ENCODE peak calls at places on chromosome 7, in six cellular contexts. One of them, this sample, is unnamed.

GRCh38 chr7:40884226-40884625 is 749.4 kb downstream of the SUGCT start:
- DNase-seq in aorta: no peak
- DNase-seq in IMR-90: no peak
- DNase-seq in endothelial cell of umbilical vein: no peak
- DNase-seq in left ventricle myocardium inferior: no peak
- DNase-seq in colonic mucosa: no peak
- DNase-seq in this sample: no peak

GRCh38 chr7:156560075-156560474 is 80.5 kb upstream of the RNF32 start:
- DNase-seq in endothelial cell of umbilical vein: no peak
- DNase-seq in left ventricle myocardium inferior: no peak
- DNase-seq in colonic mucosa: peak; percentile 27
- DNase-seq in aorta: no peak
- DNase-seq in IMR-90: no peak
- DNase-seq in this sample: no peak

GRCh38 chr7:29564455-29565185 is 985 bp downstream of the PRR15 start:
- DNase-seq in left ventricle myocardium inferior: peak; percentile 48
- DNase-seq in IMR-90: peak; percentile 2
- DNase-seq in colonic mucosa: peak; percentile 75
- DNase-seq in aorta: peak; percentile 75
- DNase-seq in endothelial cell of umbilical vein: peak; percentile 69
- DNase-seq in this sample: no peak

GRCh38 chr7:7190142-7190541 is 7.8 kb downstream of the C1GALT1 start:
- DNase-seq in IMR-90: peak; percentile 74
- DNase-seq in endothelial cell of umbilical vein: no peak
- DNase-seq in colonic mucosa: no peak
- DNase-seq in left ventricle myocardium inferior: no peak
- DNase-seq in aorta: no peak
- DNase-seq in this sample: no peak

GRCh38 chr7:63233881-63234280 is 764.8 kb upstream of the ZNF722 start:
- DNase-seq in aorta: no peak
- DNase-seq in left ventricle myocardium inferior: no peak
- DNase-seq in colonic mucosa: no peak
- DNase-seq in IMR-90: no peak
- DNase-seq in endothelial cell of umbilical vein: no peak
- DNase-seq in this sample: no peak

GRCh38 chr7:124671976-124672375 is 93.6 kb downstream of the GPR37 start:
- DNase-seq in colonic mucosa: no peak
- DNase-seq in aorta: no peak
- DNase-seq in endothelial cell of umbilical vein: no peak
- DNase-seq in IMR-90: no peak
- DNase-seq in left ventricle myocardium inferior: no peak
- DNase-seq in this sample: no peak

GRCh38 chr7:110987130-110987693 is 103.7 kb upstream of the LRRN3 start:
- DNase-seq in IMR-90: no peak
- DNase-seq in colonic mucosa: no peak
- DNase-seq in endothelial cell of umbilical vein: no peak
- DNase-seq in left ventricle myocardium inferior: no peak
- DNase-seq in aorta: no peak
- DNase-seq in this sample: no peak

GRCh38 chr7:117399820-117400422 is 27.4 kb downstream of the ASZ1 start:
- DNase-seq in left ventricle myocardium inferior: no peak
- DNase-seq in colonic mucosa: no peak
- DNase-seq in IMR-90: peak; percentile 5
- DNase-seq in endothelial cell of umbilical vein: no peak
- DNase-seq in aorta: no peak
- DNase-seq in this sample: no peak

GRCh38 chr7:12378389-12378788 is 25.3 kb downstream of the VWDE start:
- DNase-seq in left ventricle myocardium inferior: no peak
- DNase-seq in endothelial cell of umbilical vein: no peak
- DNase-seq in colonic mucosa: no peak
- DNase-seq in aorta: no peak
- DNase-seq in IMR-90: no peak
- DNase-seq in this sample: no peak

GRCh38 chr7:132504071-132504470 is 72.2 kb downstream of the PLXNA4 start:
- DNase-seq in endothelial cell of umbilical vein: no peak
- DNase-seq in colonic mucosa: no peak
- DNase-seq in IMR-90: no peak
- DNase-seq in left ventricle myocardium inferior: no peak
- DNase-seq in aorta: no peak
- DNase-seq in this sample: no peak

GRCh38 chr7:302054-302992 is 12.4 kb downstream of the FOXL3 start:
- DNase-seq in IMR-90: no peak
- DNase-seq in aorta: no peak
- DNase-seq in colonic mucosa: no peak
- DNase-seq in left ventricle myocardium inferior: no peak
- DNase-seq in endothelial cell of umbilical vein: no peak
- DNase-seq in this sample: no peak

GRCh38 chr7:131623154-131623553 is 66.7 kb upstream of the PODXL start:
- DNase-seq in endothelial cell of umbilical vein: peak; percentile 97
- DNase-seq in colonic mucosa: peak; percentile 25
- DNase-seq in aorta: no peak
- DNase-seq in IMR-90: no peak
- DNase-seq in left ventricle myocardium inferior: peak; percentile 68
- DNase-seq in this sample: no peak

GRCh38 chr7:99073839-99074446 is 70.0 kb downstream of the SMURF1 start:
- DNase-seq in IMR-90: no peak
- DNase-seq in left ventricle myocardium inferior: no peak
- DNase-seq in endothelial cell of umbilical vein: no peak
- DNase-seq in colonic mucosa: no peak
- DNase-seq in aorta: no peak
- DNase-seq in this sample: no peak
- H3K27me3 ChIP-seq in IMR-90: no peaks in the 10 kb centered on the region
- H3K27me3 ChIP-seq in left ventricle myocardium inferior: no peaks in the 10 kb centered on the region
- H3K27me3 ChIP-seq in endothelial cell of umbilical vein: no peaks in the 10 kb centered on the region
- H3K27me3 ChIP-seq in colonic mucosa: no peaks in the 10 kb centered on the region
- H3K27me3 ChIP-seq in aorta: no peaks in the 10 kb centered on the region
- H3K27me3 ChIP-seq in this sample: no peaks in the 10 kb centered on the region

GRCh38 chr7:69250958-69251357 is 347.3 kb upstream of the AUTS2 start:
- DNase-seq in colonic mucosa: no peak
- DNase-seq in left ventricle myocardium inferior: no peak
- DNase-seq in IMR-90: no peak
- DNase-seq in endothelial cell of umbilical vein: no peak
- DNase-seq in aorta: no peak
- DNase-seq in this sample: no peak

GRCh38 chr7:69244691-69245090 is 353.6 kb upstream of the AUTS2 start:
- DNase-seq in aorta: no peak
- DNase-seq in endothelial cell of umbilical vein: no peak
- DNase-seq in IMR-90: no peak
- DNase-seq in left ventricle myocardium inferior: no peak
- DNase-seq in colonic mucosa: no peak
- DNase-seq in this sample: no peak

GRCh38 chr7:69246758-69247157 is 351.5 kb upstream of the AUTS2 start:
- DNase-seq in colonic mucosa: no peak
- DNase-seq in aorta: peak; percentile 55
- DNase-seq in IMR-90: no peak
- DNase-seq in endothelial cell of umbilical vein: no peak
- DNase-seq in left ventricle myocardium inferior: no peak
- DNase-seq in this sample: no peak

DNA sequence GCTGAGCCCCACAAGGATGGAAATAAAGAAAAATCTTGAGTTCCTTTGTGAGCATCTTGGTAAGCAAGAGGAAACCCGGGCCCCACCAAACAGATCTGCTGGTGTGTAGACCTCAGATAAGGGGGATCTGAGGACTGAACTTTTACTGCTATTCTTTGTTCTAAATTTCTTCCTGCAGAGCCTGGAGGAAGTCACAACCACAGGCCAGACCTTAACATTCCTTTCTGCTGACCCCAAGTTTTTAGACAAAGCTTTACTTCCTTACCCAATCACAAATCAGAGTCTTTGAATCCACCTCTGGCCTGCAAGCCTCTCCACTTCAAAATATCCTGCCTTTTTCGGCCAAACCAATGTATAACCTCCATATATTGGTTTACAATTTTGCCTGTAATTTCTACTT is 352.6 kb upstream of the AUTS2 start:
- DNase-seq in colonic mucosa: no peak
- DNase-seq in IMR-90: no peak
- DNase-seq in endothelial cell of umbilical vein: no peak
- DNase-seq in aorta: no peak
- DNase-seq in left ventricle myocardium inferior: no peak
- DNase-seq in this sample: no peak
- H3K27ac ChIP-seq in colonic mucosa: no peak overlapping the region
- H3K27ac ChIP-seq in IMR-90: no peak overlapping the region
- H3K27ac ChIP-seq in endothelial cell of umbilical vein: no peak overlapping the region
- H3K27ac ChIP-seq in aorta: no peak overlapping the region
- H3K27ac ChIP-seq in left ventricle myocardium inferior: no peak overlapping the region
- H3K27ac ChIP-seq in this sample: no peak overlapping the region

DNA sequence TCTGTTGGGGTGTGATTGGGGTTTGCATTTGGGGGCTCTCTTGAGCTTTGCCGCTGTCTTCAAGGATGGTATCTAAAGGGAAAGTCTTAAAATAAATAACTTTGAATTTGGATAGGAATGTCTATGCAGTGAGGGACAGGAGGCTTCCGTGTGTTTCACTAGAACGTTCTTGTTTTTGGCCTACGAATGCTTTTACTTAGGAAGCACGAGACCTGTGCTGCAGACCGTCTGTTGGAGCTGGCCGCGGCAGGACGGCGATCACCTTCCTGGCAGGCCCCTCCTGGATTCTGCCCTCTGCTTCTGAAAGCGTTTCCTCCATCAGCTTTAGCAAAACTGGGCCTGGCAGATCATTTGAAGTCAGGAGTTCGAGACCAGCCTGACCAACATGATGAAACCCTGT is 44.0 kb downstream of the FOXK1 start:
- DNase-seq in IMR-90: no peak
- DNase-seq in left ventricle myocardium inferior: no peak
- DNase-seq in aorta: no peak
- DNase-seq in endothelial cell of umbilical vein: peak; percentile 66
- DNase-seq in colonic mucosa: no peak
- DNase-seq in this sample: no peak
- H3K4me3 ChIP-seq in IMR-90: no peak overlapping the region
- H3K4me3 ChIP-seq in left ventricle myocardium inferior: peak overlapping the region; percentile 64
- H3K4me3 ChIP-seq in aorta: no peak overlapping the region
- H3K4me3 ChIP-seq in endothelial cell of umbilical vein: no peak overlapping the region
- H3K4me3 ChIP-seq in colonic mucosa: no peak overlapping the region
- H3K4me3 ChIP-seq in this sample: no peak overlapping the region

DNA sequence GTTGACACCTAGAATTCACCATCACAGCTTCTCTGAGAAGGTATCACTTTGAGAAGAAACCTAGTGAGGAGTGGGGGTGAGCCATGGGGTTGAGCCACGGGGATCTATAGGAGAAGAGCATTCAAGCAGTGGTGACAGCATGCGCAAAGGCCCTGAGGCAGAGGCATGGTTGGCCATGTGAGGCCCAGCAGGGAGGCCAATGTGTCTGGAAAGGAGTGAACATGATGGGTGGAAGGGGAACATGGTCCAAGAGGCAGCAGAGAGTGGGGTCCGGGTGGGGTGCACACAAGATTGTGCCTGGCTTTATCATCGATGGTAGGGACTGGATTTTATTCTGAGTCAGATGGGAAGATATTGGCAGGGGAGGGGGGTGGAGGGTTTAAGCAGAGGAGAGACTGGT is 36.0 kb upstream of the LEP start:
- DNase-seq in left ventricle myocardium inferior: no peak
- DNase-seq in aorta: no peak
- DNase-seq in IMR-90: no peak
- DNase-seq in colonic mucosa: no peak
- DNase-seq in endothelial cell of umbilical vein: no peak
- DNase-seq in this sample: no peak
- H3K27me3 ChIP-seq in left ventricle myocardium inferior: peaks cover 98% of the 10 kb centered on the region
- H3K27me3 ChIP-seq in aorta: no peaks in the 10 kb centered on the region
- H3K27me3 ChIP-seq in IMR-90: peaks cover 73% of the 10 kb centered on the region
- H3K27me3 ChIP-seq in colonic mucosa: peaks cover 24% of the 10 kb centered on the region
- H3K27me3 ChIP-seq in endothelial cell of umbilical vein: peaks cover 47% of the 10 kb centered on the region
- H3K27me3 ChIP-seq in this sample: peaks cover 29% of the 10 kb centered on the region

GRCh38 chr7:25029075-25029474 is 49.1 kb upstream of the OSBPL3 start:
- DNase-seq in aorta: no peak
- DNase-seq in IMR-90: no peak
- DNase-seq in left ventricle myocardium inferior: no peak
- DNase-seq in endothelial cell of umbilical vein: no peak
- DNase-seq in colonic mucosa: no peak
- DNase-seq in this sample: peak; percentile 49
- H3K27ac ChIP-seq in aorta: no peak overlapping the region
- H3K27ac ChIP-seq in IMR-90: peak overlapping the region; percentile 88
- H3K27ac ChIP-seq in left ventricle myocardium inferior: peak overlapping the region; percentile 65
- H3K27ac ChIP-seq in endothelial cell of umbilical vein: peak overlapping the region; percentile 95
- H3K27ac ChIP-seq in colonic mucosa: no peak overlapping the region
- H3K27ac ChIP-seq in this sample: peak overlapping the region; percentile 32

GRCh38 chr7:50351267-50351666 is 46.8 kb downstream of the IKZF1 start:
- DNase-seq in colonic mucosa: no peak
- DNase-seq in IMR-90: no peak
- DNase-seq in left ventricle myocardium inferior: no peak
- DNase-seq in endothelial cell of umbilical vein: no peak
- DNase-seq in aorta: no peak
- DNase-seq in this sample: no peak
- H3K4me3 ChIP-seq in colonic mucosa: no peak overlapping the region
- H3K4me3 ChIP-seq in IMR-90: no peak overlapping the region
- H3K4me3 ChIP-seq in left ventricle myocardium inferior: no peak overlapping the region
- H3K4me3 ChIP-seq in endothelial cell of umbilical vein: no peak overlapping the region
- H3K4me3 ChIP-seq in aorta: no peak overlapping the region
- H3K4me3 ChIP-seq in this sample: peak overlapping the region; percentile 47

This sample was measured in CD8-positive, alpha-beta memory T cell.